ENCODE peak calls at places on chromosomes 2 and 18, in seven cellular contexts. G, W, I, T, H, D and B are unnamed samples.

GRCh38 chr2:159077869-159078268 is 109.4 kb downstream of the TANC1 start:
- DNase-seq in W (no peak), G (no peak), I (no peak), D (no peak), T (no peak), H (no peak), B (no peak)

GRCh38 chr2:169768262-169768995 is 30.2 kb upstream of the SSB start:
- DNase-seq in T (no peak), H (no peak), G (no peak), D (no peak), I (peak), W (peak), B (no peak)

GRCh38 chr18:64589000-64589399 is 440.1 kb upstream of the LINC00305 start:
- DNase-seq in H (no peak), D (no peak), G (no peak), I (no peak), T (no peak), W (no peak), B (no peak)

GRCh38 chr18:48093104-48093503 is 162.6 kb upstream of the SMAD2 start:
- DNase-seq in G (no peak), H (no peak), T (no peak), D (no peak), I (no peak), W (no peak), B (no peak)

GRCh38 chr18:31510319-31510718 is 12.3 kb downstream of the DSG2 start:
- DNase-seq in D (no peak), H (no peak), I (no peak), W (no peak), G (no peak), T (no peak), B (no peak)

GRCh38 chr2:113240915-113241911 is 37.5 kb downstream of the PAX8 start:
- DNase-seq in D (peak), G (no peak), I (no peak), T (peak), W (peak), H (peak), B (peak)

GRCh38 chr2:62382122-62382521 is 123.9 kb downstream of the TMEM17 start:
- DNase-seq in W (no peak), G (no peak), I (no peak), D (no peak), H (no peak), T (no peak), B (no peak)

GRCh38 chr2:182649316-182649715 is 66.7 kb upstream of the DNAJC10 start:
- DNase-seq in H (peak), I (no peak), W (no peak), D (no peak), T (peak), G (peak), B (no peak)

GRCh38 chr2:23069935-23070334 is 315.0 kb upstream of the KLHL29 start:
- DNase-seq in G (no peak), T (no peak), W (no peak), D (no peak), I (no peak), H (no peak), B (no peak)

GRCh38 chr2:60355849-60356261 is 197.6 kb downstream of the BCL11A start:
- DNase-seq in W (no peak), H (no peak), D (no peak), G (no peak), T (no peak), I (peak), B (no peak)

GRCh38 chr2:138708682-138709241 is 71.4 kb downstream of the NXPH2 start:
- DNase-seq in T (peak), G (peak), W (no peak), H (no peak), I (no peak), D (no peak), B (no peak)

GRCh38 chr2:217215877-217216276 is 356.0 kb upstream of the TNP1 start:
- DNase-seq in H (no peak), D (no peak), W (no peak), G (no peak), I (no peak), T (no peak), B (no peak)

GRCh38 chr2:242010567-242011513 is 141.3 kb downstream of the RTP5 start:
- DNase-seq in I (no peak), H (no peak), G (no peak), D (no peak), W (no peak), T (peak), B (no peak)

GRCh38 chr18:57844319-57844718 is 41.2 kb upstream of the ATP8B1 start:
- DNase-seq in G (no peak), T (no peak), D (no peak), I (no peak), H (no peak), W (no peak), B (no peak)
- H3K4me3 ChIP-seq in G (no peak), T (no peak), D (no peak), I (no peak), H (no peak), W (no peak), B (no peak)

DNA sequence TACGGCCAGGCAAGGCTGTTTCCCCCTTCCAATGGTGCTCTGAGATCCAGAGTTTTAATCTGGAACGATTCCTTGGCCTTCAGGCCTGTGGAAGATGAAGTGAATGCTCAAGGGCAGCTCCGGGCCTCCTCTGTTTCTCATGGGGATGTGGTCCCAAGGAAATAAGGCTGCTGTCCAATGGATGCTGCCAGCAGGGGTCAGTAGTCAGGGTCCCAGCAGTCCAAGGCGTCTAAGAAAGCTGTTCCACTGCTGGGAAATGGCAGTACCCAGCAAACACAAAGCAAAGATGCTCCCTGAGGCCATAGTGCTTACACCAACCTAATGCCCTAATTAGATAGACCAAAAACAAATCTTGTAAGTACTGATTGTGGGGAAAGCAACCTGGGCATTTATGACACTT is 12.5 kb downstream of the NMS start:
- DNase-seq in W (no peak), H (no peak), D (no peak), I (no peak), G (no peak), T (peak), B (no peak)
- TF ChIP-seq CTCF in W (no peak), H (no peak), D (no peak), I (peak), G (peak), T (peak), B (peak)

DNA sequence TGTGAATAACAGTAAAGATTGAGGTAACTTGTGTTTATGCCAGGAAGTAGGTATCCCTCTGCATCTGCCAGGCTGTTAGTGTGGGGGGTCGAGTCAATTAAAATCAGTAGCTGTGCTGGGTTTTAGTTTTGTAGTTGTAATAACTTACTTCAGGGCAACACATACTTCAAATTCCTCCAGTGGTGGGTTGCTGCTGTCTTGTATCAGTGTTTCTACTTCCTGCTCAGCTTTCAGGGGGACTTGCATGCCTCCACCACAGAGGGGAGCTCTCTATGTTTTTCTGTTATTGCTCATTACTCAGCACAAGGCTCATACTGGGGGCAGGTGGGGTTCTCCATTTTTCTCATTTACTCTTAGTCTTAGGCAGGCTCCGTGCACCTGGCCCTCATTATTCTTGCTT is 136.8 kb downstream of the CAPN13 start:
- DNase-seq in H (no peak), W (no peak), I (no peak), D (no peak), G (no peak), T (no peak), B (no peak)
- H3K4me3 ChIP-seq in H (no peak), W (no peak), I (no peak), D (no peak), G (no peak), T (no peak), B (no peak)

GRCh38 chr2:127400533-127400896 is 12.7 kb upstream of the MAP3K2 start:
- DNase-seq in W (no peak), H (no peak), I (no peak), G (no peak), D (no peak), T (no peak), B (no peak)

GRCh38 chr2:127400897-127401756 is 13.4 kb upstream of the MAP3K2 start:
- DNase-seq in W (no peak), H (no peak), D (peak), T (peak), I (no peak), G (no peak), B (no peak)

GRCh38 chr2:127398239-127398590 is 10.4 kb upstream of the MAP3K2 start:
- DNase-seq in I (no peak), W (peak), G (no peak), T (peak), H (peak), D (peak), B (peak)

GRCh38 chr2:127394464-127394863 is 6.7 kb upstream of the MAP3K2 start:
- DNase-seq in W (no peak), G (no peak), I (no peak), T (no peak), H (no peak), D (no peak), B (no peak)

DNA sequence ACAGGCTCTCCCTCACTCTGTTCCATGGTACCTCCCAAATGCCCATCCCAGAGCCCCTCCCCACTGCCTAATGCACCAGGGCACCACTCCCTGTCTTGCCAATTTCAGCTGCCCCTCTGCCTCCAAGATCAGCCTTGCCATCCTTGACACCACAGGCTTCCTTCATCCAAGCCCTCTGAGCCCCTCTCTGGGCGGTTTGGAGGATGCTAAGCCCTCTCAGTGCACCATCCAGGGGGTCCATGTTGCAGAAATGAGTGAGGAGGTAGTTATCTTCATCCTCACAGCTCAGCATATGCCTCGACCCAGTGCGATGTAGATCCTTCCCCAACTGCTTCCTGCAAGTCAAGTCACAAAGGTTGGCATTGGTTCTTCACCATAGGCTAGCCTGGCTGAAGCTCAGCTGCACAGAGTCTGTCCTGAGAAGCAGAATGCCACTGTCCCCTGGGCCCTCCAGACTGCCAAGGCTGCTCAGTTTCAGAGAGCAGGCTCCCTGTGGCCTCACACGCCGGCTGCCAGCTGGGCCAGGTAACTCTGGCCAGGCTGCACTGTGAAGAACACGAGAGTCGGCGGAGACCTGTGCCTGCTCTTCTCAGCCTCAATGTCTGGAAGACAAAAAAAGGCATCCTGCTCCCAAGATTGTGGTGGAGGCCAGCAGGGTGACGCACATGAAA is 9.9 kb upstream of the MAP3K2 start:
- DNase-seq in W (no peak), D (no peak), I (no peak), T (no peak), G (no peak), H (no peak), B (no peak)
- TF ChIP-seq CTCF in W (no peak), D (no peak), I (no peak), T (no peak), G (no peak), H (no peak), B (no peak)